ENCODE peak calls at places on chromosome 17, in four cellular contexts. K, V, O and Z are unnamed samples.

GRCh38 chr17:27518750-27519521 is 62.7 kb downstream of the KSR1 start:
- DNase-seq in K (no peak), V (no peak), O (no peak), Z (no peak)

GRCh38 chr17:82598256-82599011 is 49.8 kb downstream of the WDR45B start:
- DNase-seq in K (no peak), V (no peak), O (no peak), Z (no peak)

GRCh38 chr17:42525221-42525620 is 10.8 kb upstream of the NAGLU start:
- DNase-seq in K (no peak), V (no peak), O (no peak), Z (no peak)

GRCh38 chr17:8375738-8376259 is 705 bp downstream of the KRABD2 start:
- DNase-seq in K (no peak), V (no peak), O (no peak), Z (no peak)

GRCh38 chr17:63956296-63956920 is 16.3 kb downstream of the SCN4A start:
- DNase-seq in K (no peak), V (no peak), O (no peak), Z (no peak)

GRCh38 chr17:44360826-44361225 is 2.8 kb downstream of the FAM171A2 start:
- DNase-seq in K (no peak), V (no peak), O (no peak), Z (no peak)

GRCh38 chr17:37790153-37790552 is 45.3 kb upstream of the HNF1B start:
- DNase-seq in K (no peak), V (no peak), O (no peak), Z (no peak)

GRCh38 chr17:68131456-68131855 is 95.9 kb downstream of the KPNA2 start:
- DNase-seq in K (no peak), V (no peak), O (no peak), Z (no peak)

GRCh38 chr17:61551255-61551742 is 39.7 kb downstream of the NACA2 start:
- DNase-seq in K (no peak), V (peak; percentile 23), O (no peak), Z (peak; percentile 74)